ENCODE peak calls at places on chromosomes 12 and 14, in nine cellular contexts. Z is activated CD4-positive, alpha-beta T cell treated with anti-CD3 and anti-CD28 coated beads, Interleukin-2, amount 50 U/mL, for 4 hours; P is NCI-H1930; I is GM19239; R is tibial artery; H is NCI-H2171; D is WERI-Rb-1; O is GM20000; B is stimulated activated CD4-positive, alpha-beta T cell treated with anti-CD3 and anti-CD28 coated beads, Interleukin-15, amount 100 ng/mL, for 24 hours. Q is an unnamed sample.

GRCh38 chr12:46546634-46547273 is 174.2 kb upstream of the SLC38A2 start:
- DNase-seq in R (no peak), O (peak), P (no peak), H (no peak), B (no peak), D (peak), Z (no peak), I (peak), Q (no peak)

GRCh38 chr14:70771781-70772212 is 37.5 kb downstream of the MAP3K9 start:
- DNase-seq in H (no peak), B (no peak), R (no peak), O (no peak), P (no peak), Z (no peak), I (no peak), D (no peak), Q (no peak)

GRCh38 chr14:50812856-50813543 is 18.0 kb downstream of the NIN start:
- DNase-seq in Z (no peak), R (no peak), B (peak), O (no peak), P (no peak), D (no peak), I (no peak), H (no peak), Q (no peak)

GRCh38 chr12:51421266-51421884 is 3.3 kb upstream of the SLC4A8 start:
- DNase-seq in Z (peak), B (peak), O (peak), P (peak), I (no peak), D (peak), H (peak), R (no peak), Q (no peak)

GRCh38 chr12:24349051-24349780 is 399.7 kb upstream of the SOX5 start:
- DNase-seq in R (no peak), Z (no peak), B (no peak), I (no peak), H (no peak), O (no peak), D (no peak), P (no peak), Q (no peak)

GRCh38 chr12:124413401-124413800 is 118.5 kb downstream of the RFLNA start:
- DNase-seq in O (no peak), Z (no peak), D (no peak), R (no peak), H (no peak), B (no peak), I (no peak), P (no peak), Q (no peak)

GRCh38 chr12:86719381-86719780 is 463.2 kb upstream of the MGAT4C start:
- DNase-seq in Z (no peak), D (no peak), R (no peak), B (no peak), H (no peak), O (no peak), P (no peak), I (no peak), Q (no peak)

GRCh38 chr14:71362920-71363584 is 455.8 kb downstream of the PCNX1 start:
- DNase-seq in R (no peak), H (no peak), Z (no peak), P (no peak), I (no peak), O (peak), B (no peak), D (peak), Q (peak)

GRCh38 chr12:54378791-54379400 is 5.6 kb downstream of the ZNF385A start:
- DNase-seq in H (no peak), I (no peak), R (no peak), O (peak), D (peak), P (no peak), B (no peak), Z (no peak), Q (no peak)

GRCh38 chr12:98840325-98840724 is 195.2 kb downstream of the APAF1 start:
- DNase-seq in R (no peak), Z (no peak), P (no peak), O (no peak), H (no peak), I (no peak), D (no peak), B (no peak), Q (no peak)

GRCh38 chr12:130803707-130804106 is 35.3 kb downstream of the STX2 start:
- DNase-seq in P (no peak), D (no peak), I (no peak), B (no peak), R (no peak), O (no peak), Z (no peak), H (no peak), Q (no peak)

GRCh38 chr12:78004451-78005093 is 173.9 kb downstream of the NAV3 start:
- DNase-seq in D (no peak), I (no peak), Z (no peak), O (no peak), B (no peak), R (no peak), P (no peak), H (no peak), Q (no peak)

GRCh38 chr14:32559048-32559447 is 229.9 kb downstream of the AKAP6 start:
- DNase-seq in O (no peak), I (no peak), H (no peak), B (no peak), R (no peak), P (no peak), D (no peak), Z (no peak), Q (no peak)

GRCh38 chr14:105168979-105169507 is 467 bp upstream of the JAG2 start:
- DNase-seq in H (peak), I (no peak), O (no peak), D (peak), Z (peak), P (peak), R (no peak), B (peak), Q (no peak)

GRCh38 chr14:101879212-101880015 is 85.0 kb upstream of the DYNC1H1 start:
- DNase-seq in H (no peak), I (no peak), P (no peak), R (no peak), Z (no peak), D (no peak), B (no peak), O (no peak), Q (no peak)

GRCh38 chr12:49309361-49309760 is 13.7 kb upstream of the TROAP start:
- DNase-seq in Z (no peak), I (no peak), R (no peak), D (no peak), H (no peak), B (no peak), P (no peak), O (no peak), Q (no peak)

GRCh38 chr12:89230376-89231101 is 121.8 kb downstream of the DUSP6 start:
- DNase-seq in O (no peak), I (no peak), R (no peak), H (no peak), B (no peak), Z (no peak), D (no peak), P (no peak), Q (no peak)

GRCh38 chr12:3200032-3200617 is 122.9 kb downstream of the TSPAN9 start:
- DNase-seq in P (peak), B (peak), D (peak), I (no peak), Z (no peak), O (peak), H (peak), R (no peak), Q (peak)

GRCh38 chr14:64234877-64235651 is 59.1 kb downstream of the ESR2 start:
- DNase-seq in P (no peak), D (peak), O (no peak), Z (no peak), R (no peak), B (no peak), I (no peak), H (peak), Q (no peak)

GRCh38 chr12:29317556-29318363 is 63.2 kb downstream of the ERGIC2 start:
- DNase-seq in R (peak), B (peak), P (peak), Z (peak), H (peak), O (peak), I (peak), D (peak), Q (peak)

GRCh38 chr14:89121961-89122675 is 294.9 kb downstream of the FOXN3 start:
- DNase-seq in P (peak), H (no peak), I (no peak), Z (no peak), R (no peak), D (no peak), B (no peak), O (no peak), Q (peak)

GRCh38 chr12:124304314-124304790 is 9.5 kb downstream of the RFLNA start:
- DNase-seq in H (no peak), O (no peak), Z (no peak), R (no peak), B (no peak), D (no peak), I (no peak), P (no peak), Q (no peak)

GRCh38 chr14:70981005-70981952 is 74.0 kb downstream of the PCNX1 start:
- DNase-seq in I (no peak), P (no peak), H (no peak), R (no peak), B (no peak), O (no peak), Z (no peak), D (no peak), Q (no peak)

GRCh38 chr14:35368583-35368982 is 36.0 kb downstream of the NFKBIA start:
- DNase-seq in Z (no peak), P (no peak), R (no peak), O (no peak), H (no peak), B (no peak), I (no peak), D (no peak), Q (no peak)

GRCh38 chr12:116698131-116698495 is 39.8 kb downstream of the SPRING1 start:
- DNase-seq in D (no peak), R (no peak), B (no peak), Z (no peak), H (no peak), O (no peak), I (no peak), P (no peak), Q (no peak)

GRCh38 chr14:29805415-29806123 is 122.1 kb downstream of the PRKD1 start:
- DNase-seq in H (peak), O (no peak), R (peak), P (no peak), Z (no peak), B (no peak), D (no peak), I (no peak), Q (no peak)

GRCh38 chr14:51873221-51873893 is 12.9 kb downstream of the GNG2 start:
- DNase-seq in P (peak), I (no peak), R (no peak), H (peak), D (no peak), B (peak), O (peak), Z (no peak), Q (no peak)

GRCh38 chr12:26721800-26722199 is 111.2 kb downstream of the ITPR2 start:
- DNase-seq in P (no peak), H (peak), Z (no peak), R (no peak), O (no peak), D (no peak), I (no peak), B (no peak), Q (no peak)

GRCh38 chr14:34498684-34499412 is 36.8 kb upstream of the SPTSSA start:
- DNase-seq in H (no peak), D (peak), I (no peak), P (no peak), R (no peak), Z (no peak), O (peak), B (no peak), Q (peak)

GRCh38 chr12:55126106-55126505 is at the start of gene OR9K2:
- DNase-seq in I (no peak), B (no peak), D (no peak), O (no peak), H (no peak), Z (no peak), P (no peak), R (no peak), Q (no peak)

GRCh38 chr12:1883513-1883912 is 34.9 kb downstream of the CACNA2D4 start:
- DNase-seq in B (no peak), I (no peak), O (no peak), H (no peak), D (no peak), R (no peak), Z (no peak), P (no peak), Q (no peak)

GRCh38 chr12:110916295-110916875 is 4.0 kb downstream of the MYL2 start:
- DNase-seq in Z (no peak), B (no peak), P (no peak), D (no peak), H (no peak), R (no peak), O (no peak), I (no peak), Q (no peak)

GRCh38 chr14:51304428-51304827 is 64.4 kb downstream of the TMX1 start:
- DNase-seq in R (no peak), Z (no peak), O (no peak), D (no peak), P (no peak), B (peak), H (no peak), I (no peak), Q (no peak)

GRCh38 chr12:48334807-48335206 is 15.9 kb downstream of the ZNF641 start:
- DNase-seq in Z (no peak), P (no peak), R (no peak), B (peak), O (no peak), I (no peak), H (no peak), D (no peak), Q (no peak)

GRCh38 chr14:85599939-85600338 is 70.0 kb downstream of the FLRT2 start:
- DNase-seq in I (no peak), R (no peak), Z (no peak), B (no peak), P (no peak), H (no peak), O (no peak), D (no peak), Q (no peak)

GRCh38 chr14:23665302-23666016 is 29.3 kb downstream of the DHRS2 start:
- DNase-seq in B (no peak), H (peak), I (no peak), Z (no peak), O (no peak), R (no peak), P (no peak), D (peak), Q (peak)

GRCh38 chr14:74502236-74503019 is 8.9 kb downstream of the ISCA2 start:
- DNase-seq in R (peak), O (peak), I (peak), H (peak), B (peak), P (no peak), D (peak), Z (no peak), Q (peak)

GRCh38 chr14:95098984-95099599 is 58.2 kb downstream of the DICER1 start:
- DNase-seq in D (peak), Z (no peak), R (peak), P (no peak), I (no peak), H (peak), B (peak), O (peak), Q (peak)

GRCh38 chr14:105852378-105853088 is 326.1 kb downstream of the TMEM121 start:
- DNase-seq in R (peak), I (no peak), P (no peak), O (peak), Z (no peak), H (peak), B (no peak), D (no peak), Q (no peak)

Q was measured in NCI-H524 treated with DMSO at 0.1 percent for 48 hours.